ENCODE peak calls at places on chromosomes 12 and 14, in four cellular contexts. One of them, this sample, is unnamed.

GRCh38 chr12:112418248-112418595 is 525 bp upstream of the PTPN11 start:
- DNase-seq in HCT116: no peak
- DNase-seq in WTC11: peak; percentile 14
- DNase-seq in GM12878: no peak
- DNase-seq in this sample: no peak

GRCh38 chr14:67532998-67533753 is at the start of gene PLEKHH1:
- DNase-seq in GM12878: no peak
- DNase-seq in WTC11: peak; percentile 75
- DNase-seq in HCT116: peak; percentile 47
- DNase-seq in this sample: peak; percentile 91

GRCh38 chr12:120735181-120735580 is 9.6 kb downstream of the ACADS start:
- DNase-seq in WTC11: no peak
- DNase-seq in GM12878: no peak
- DNase-seq in HCT116: no peak
- DNase-seq in this sample: no peak

GRCh38 chr12:126811401-126811800 is 1455.6 kb upstream of the TMEM132C start:
- DNase-seq in HCT116: no peak
- DNase-seq in WTC11: no peak
- DNase-seq in GM12878: no peak
- DNase-seq in this sample: no peak

GRCh38 chr14:101122855-101123129 is 219.3 kb upstream of the RTL1 start:
- DNase-seq in HCT116: no peak
- DNase-seq in GM12878: no peak
- DNase-seq in WTC11: no peak
- DNase-seq in this sample: peak; percentile 7

GRCh38 chr12:56993346-56993745 is 13.0 kb downstream of the ZBTB39 start:
- DNase-seq in WTC11: no peak
- DNase-seq in HCT116: no peak
- DNase-seq in GM12878: no peak
- DNase-seq in this sample: no peak

GRCh38 chr14:63431466-63431865 is 111.7 kb downstream of the PPP2R5E start:
- DNase-seq in WTC11: no peak
- DNase-seq in GM12878: no peak
- DNase-seq in HCT116: no peak
- DNase-seq in this sample: no peak

GRCh38 chr14:95549656-95550585 is 15.1 kb downstream of the GLRX5 start:
- DNase-seq in HCT116: no peak
- DNase-seq in WTC11: no peak
- DNase-seq in GM12878: no peak
- DNase-seq in this sample: no peak

GRCh38 chr14:64279719-64280668 is 14.2 kb downstream of the ESR2 start:
- DNase-seq in HCT116: no peak
- DNase-seq in GM12878: no peak
- DNase-seq in WTC11: no peak
- DNase-seq in this sample: no peak

GRCh38 chr14:62739647-62740046 is 305.6 kb downstream of the KCNH5 start:
- DNase-seq in HCT116: no peak
- DNase-seq in WTC11: no peak
- DNase-seq in GM12878: no peak
- DNase-seq in this sample: no peak

GRCh38 chr12:119448737-119449136 is 114.2 kb downstream of the CCDC60 start:
- DNase-seq in WTC11: no peak
- DNase-seq in GM12878: no peak
- DNase-seq in HCT116: no peak
- DNase-seq in this sample: no peak

GRCh38 chr12:124075836-124076235 is 102.8 kb downstream of the ZNF664 start:
- DNase-seq in GM12878: no peak
- DNase-seq in WTC11: no peak
- DNase-seq in HCT116: no peak
- DNase-seq in this sample: no peak

GRCh38 chr14:103847954-103848719 is 762 bp upstream of the PPP1R13B start:
- DNase-seq in GM12878: no peak
- DNase-seq in HCT116: no peak
- DNase-seq in WTC11: peak; percentile 54
- DNase-seq in this sample: peak; percentile 49

GRCh38 chr12:59660921-59661597 is 65.2 kb downstream of the SLC16A7 start:
- DNase-seq in HCT116: no peak
- DNase-seq in WTC11: no peak
- DNase-seq in GM12878: no peak
- DNase-seq in this sample: no peak

GRCh38 chr12:89863332-89863938 is 154.8 kb upstream of the ATP2B1 start:
- DNase-seq in GM12878: peak; percentile 72
- DNase-seq in HCT116: no peak
- DNase-seq in WTC11: no peak
- DNase-seq in this sample: no peak

GRCh38 chr14:55048900-55049437 is 2.5 kb upstream of the MAPK1IP1L start:
- DNase-seq in WTC11: no peak
- DNase-seq in GM12878: no peak
- DNase-seq in HCT116: no peak
- DNase-seq in this sample: no peak

GRCh38 chr12:42854208-42854607 is 264.7 kb upstream of the PRICKLE1 start:
- DNase-seq in HCT116: no peak
- DNase-seq in WTC11: no peak
- DNase-seq in GM12878: no peak
- DNase-seq in this sample: no peak

GRCh38 chr14:68141531-68142088 is 322.0 kb downstream of the RAD51B start:
- DNase-seq in WTC11: no peak
- DNase-seq in HCT116: peak; percentile 60
- DNase-seq in GM12878: no peak
- DNase-seq in this sample: no peak

GRCh38 chr14:22184157-22185025 is 404.6 kb downstream of the DAD1 start:
- DNase-seq in GM12878: no peak
- DNase-seq in HCT116: no peak
- DNase-seq in WTC11: no peak
- DNase-seq in this sample: no peak

GRCh38 chr12:91173139-91173538 is 9.5 kb downstream of the DCN start:
- DNase-seq in GM12878: no peak
- DNase-seq in HCT116: no peak
- DNase-seq in WTC11: no peak
- DNase-seq in this sample: no peak

GRCh38 chr14:61247935-61248334 is 33.2 kb downstream of the TMEM30B start:
- DNase-seq in GM12878: no peak
- DNase-seq in HCT116: no peak
- DNase-seq in WTC11: no peak
- DNase-seq in this sample: no peak

GRCh38 chr12:7937867-7938506 is 2.0 kb upstream of the SLC2A3 start:
- DNase-seq in HCT116: no peak
- DNase-seq in WTC11: no peak
- DNase-seq in GM12878: no peak
- DNase-seq in this sample: no peak

GRCh38 chr12:84924956-84925355 is 12.4 kb upstream of the SLC6A15 start:
- DNase-seq in WTC11: no peak
- DNase-seq in GM12878: no peak
- DNase-seq in HCT116: no peak
- DNase-seq in this sample: no peak

GRCh38 chr12:13981296-13981962 is at the start of gene GRIN2B:
- DNase-seq in WTC11: peak; percentile 58
- DNase-seq in GM12878: no peak
- DNase-seq in HCT116: peak; percentile 2
- DNase-seq in this sample: peak; percentile 15

GRCh38 chr12:41092115-41092514 is 96.0 kb upstream of the PDZRN4 start:
- DNase-seq in WTC11: no peak
- DNase-seq in HCT116: no peak
- DNase-seq in GM12878: no peak
- DNase-seq in this sample: no peak

GRCh38 chr14:32329146-32329545 is at the start of gene AKAP6:
- DNase-seq in HCT116: no peak
- DNase-seq in WTC11: no peak
- DNase-seq in GM12878: no peak
- DNase-seq in this sample: peak; percentile 56

GRCh38 chr12:54018608-54018984 is 9.6 kb upstream of the HOXC6 start:
- DNase-seq in HCT116: no peak
- DNase-seq in GM12878: no peak
- DNase-seq in WTC11: no peak
- DNase-seq in this sample: peak; percentile 66

GRCh38 chr12:45928309-45928708 is 62.1 kb downstream of the SCAF11 start:
- DNase-seq in GM12878: no peak
- DNase-seq in HCT116: no peak
- DNase-seq in WTC11: no peak
- DNase-seq in this sample: no peak

GRCh38 chr12:69064734-69065413 is 131.9 kb upstream of the CPM start:
- DNase-seq in WTC11: no peak
- DNase-seq in GM12878: no peak
- DNase-seq in HCT116: no peak
- DNase-seq in this sample: no peak
- TF ChIP-seq MAX in WTC11: no peak
- TF ChIP-seq MAX in GM12878: no peak
- TF ChIP-seq MAX in HCT116: no peak
- TF ChIP-seq MAX in this sample: no peak

GRCh38 chr14:53408175-53408879 is 255.2 kb upstream of the DDHD1 start:
- DNase-seq in GM12878: no peak
- DNase-seq in HCT116: no peak
- DNase-seq in WTC11: no peak
- DNase-seq in this sample: no peak
- TF ChIP-seq MAX in GM12878: no peak
- TF ChIP-seq MAX in HCT116: no peak
- TF ChIP-seq MAX in WTC11: no peak
- TF ChIP-seq MAX in this sample: no peak

DNA sequence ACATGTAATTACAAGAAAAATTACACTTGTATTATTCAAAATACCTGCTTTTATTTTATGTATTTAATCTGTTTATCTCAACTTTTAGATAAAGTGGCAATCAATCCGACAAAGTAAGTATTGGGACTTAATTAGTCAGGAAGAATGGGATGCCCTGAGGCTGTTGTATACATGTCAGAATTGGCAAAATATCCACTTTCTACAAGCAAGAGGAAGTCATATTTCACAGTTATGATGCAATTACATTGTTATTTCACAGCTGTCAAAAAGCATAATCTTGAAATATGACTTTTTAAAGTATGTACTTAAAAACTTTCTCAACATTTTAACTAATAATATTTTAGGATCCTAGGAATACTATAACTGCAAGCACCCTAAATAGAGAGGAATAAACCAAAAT is 357.1 kb upstream of the MGAT4C start:
- DNase-seq in HCT116: no peak
- DNase-seq in WTC11: no peak
- DNase-seq in GM12878: no peak
- DNase-seq in this sample: no peak
- TF ChIP-seq MAX in HCT116: no peak
- TF ChIP-seq MAX in WTC11: no peak
- TF ChIP-seq MAX in GM12878: no peak
- TF ChIP-seq MAX in this sample: no peak

GRCh38 chr14:39090548-39091111 is 12.4 kb downstream of the SEC23A start:
- DNase-seq in HCT116: no peak
- DNase-seq in GM12878: no peak
- DNase-seq in WTC11: no peak
- DNase-seq in this sample: no peak
- TF ChIP-seq MAX in HCT116: no peak
- TF ChIP-seq MAX in GM12878: no peak
- TF ChIP-seq MAX in WTC11: no peak
- TF ChIP-seq MAX in this sample: no peak

DNA sequence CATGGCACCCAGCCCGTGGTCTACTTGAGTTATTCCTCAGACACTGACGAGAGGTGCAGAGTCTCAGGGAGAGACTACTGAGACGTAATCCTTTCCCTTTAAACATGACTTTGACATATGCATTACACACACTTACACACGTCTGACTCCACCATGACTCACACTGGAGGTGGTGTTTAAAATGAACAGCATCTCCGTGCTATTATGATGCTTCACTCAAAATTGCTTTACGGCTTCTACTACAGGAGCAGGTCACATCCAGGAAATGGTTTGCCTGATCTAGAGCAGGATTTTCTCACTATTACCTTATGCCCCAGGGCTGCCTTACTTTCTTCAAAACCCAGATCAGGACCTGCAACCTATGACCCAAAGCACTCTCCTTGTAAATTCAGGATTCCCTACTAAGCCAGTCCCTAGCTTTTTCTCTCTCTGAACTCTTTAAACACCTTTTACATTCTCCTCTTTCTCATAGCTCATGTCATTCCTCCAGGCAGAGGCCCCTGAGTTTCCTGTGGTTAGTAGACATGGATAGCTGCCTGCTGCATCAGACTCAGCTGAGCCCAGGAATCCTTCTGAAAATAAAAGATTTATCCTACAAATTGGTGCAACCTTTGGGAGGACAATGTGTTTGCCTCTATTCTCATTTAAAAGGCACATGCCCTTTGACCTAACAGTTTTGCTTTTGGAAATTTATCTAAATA is 31.2 kb downstream of the TMCC3 start:
- DNase-seq in HCT116: peak; percentile 63
- DNase-seq in WTC11: no peak
- DNase-seq in GM12878: no peak
- DNase-seq in this sample: no peak
- TF ChIP-seq MAX in HCT116: peak; percentile 37
- TF ChIP-seq MAX in WTC11: no peak
- TF ChIP-seq MAX in GM12878: no peak
- TF ChIP-seq MAX in this sample: peak; percentile 48

DNA sequence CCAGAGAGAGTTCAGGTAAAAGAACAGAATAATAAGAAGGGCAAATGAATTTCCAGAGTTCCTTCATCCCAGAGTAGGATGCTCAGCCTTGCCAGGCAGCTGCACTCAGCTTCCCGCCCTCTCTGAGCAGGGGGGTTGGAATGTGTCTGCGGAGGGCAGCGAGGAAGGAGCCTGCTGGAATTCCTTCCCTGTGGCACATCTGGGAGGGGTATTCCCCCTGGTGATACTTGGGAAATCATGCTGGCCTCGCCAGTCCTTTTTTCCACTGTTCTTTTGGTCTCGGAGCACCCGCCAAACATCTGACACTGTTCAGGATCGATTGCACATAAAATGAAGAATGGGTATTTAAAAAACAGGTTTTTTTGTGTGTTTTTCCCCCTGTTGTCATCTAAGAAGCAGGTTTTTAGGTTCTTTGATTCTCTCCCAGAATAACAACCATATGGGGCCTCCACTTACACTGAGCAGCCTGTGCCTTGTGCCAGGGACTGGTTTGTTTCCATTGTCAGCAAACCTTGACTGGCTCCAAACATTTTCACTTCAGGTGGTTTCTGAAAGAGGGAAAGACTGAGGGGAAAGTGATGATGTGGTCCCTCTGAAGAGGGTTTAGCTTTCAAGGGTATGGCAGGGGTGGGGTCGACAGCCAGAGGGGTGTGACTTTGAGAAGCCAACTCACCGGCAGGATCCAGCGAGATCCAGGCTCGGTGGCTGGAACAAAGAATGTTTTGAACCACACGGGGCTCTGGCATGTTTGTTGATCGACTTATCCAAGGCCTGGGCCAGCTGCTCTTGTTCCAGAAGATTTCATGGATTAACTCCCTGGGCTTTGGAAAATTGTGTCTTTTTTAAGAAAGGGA is 215.1 kb downstream of the CACNA1C start:
- DNase-seq in GM12878: no peak
- DNase-seq in HCT116: no peak
- DNase-seq in WTC11: peak; percentile 32
- DNase-seq in this sample: no peak
- TF ChIP-seq MAX in GM12878: no peak
- TF ChIP-seq MAX in HCT116: no peak
- TF ChIP-seq MAX in WTC11: no peak
- TF ChIP-seq MAX in this sample: no peak

DNA sequence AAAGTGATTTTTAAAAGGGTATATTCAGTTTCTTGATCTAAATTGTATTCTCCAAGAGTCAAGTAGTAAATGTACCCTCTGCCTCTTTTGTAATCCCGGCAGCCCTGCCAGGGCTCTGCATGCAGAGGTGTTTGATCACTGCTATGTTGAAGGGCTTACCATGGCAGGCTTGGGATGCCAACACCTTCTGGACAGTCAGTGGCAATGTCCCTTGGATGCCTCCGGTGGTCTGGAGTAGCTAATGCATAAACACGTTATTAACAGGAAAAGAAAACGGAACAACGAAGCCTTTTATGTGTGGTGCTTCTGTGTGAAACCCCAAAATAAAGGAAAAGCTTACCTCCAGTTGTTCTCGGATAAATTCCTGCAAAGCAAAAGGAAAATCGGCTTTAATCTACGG is 19.9 kb downstream of the EIF2B2 start:
- DNase-seq in HCT116: no peak
- DNase-seq in WTC11: peak; percentile 48
- DNase-seq in GM12878: no peak
- DNase-seq in this sample: peak; percentile 49
- TF ChIP-seq MAX in HCT116: no peak
- TF ChIP-seq MAX in WTC11: no peak
- TF ChIP-seq MAX in GM12878: no peak
- TF ChIP-seq MAX in this sample: no peak

This sample was measured in SK-N-SH.